ENCODE peak calls at places on chromosomes 2 and 18, in seven cellular contexts. B is IMR-90, W is H9, S is mesendoderm, I is H1, N is mesenchymal stem cell, Z is trophoblast cell. Y is an unnamed sample. For H3K4me1, the result is how much of the 10 kb centered on the place peaks cover.

GRCh38 chr18:37567061-37567993 is 1.7 kb upstream of the CELF4 start:
- DNase-seq in N (no peak), Z (no peak), W (no peak), B (no peak), S (no peak), I (no peak), Y (no peak)

GRCh38 chr2:58535182-58535581 is 294.1 kb upstream of the FANCL start:
- DNase-seq in B (no peak), I (no peak), S (peak), N (no peak), Z (no peak), W (peak), Y (peak)

GRCh38 chr2:232315049-232315922 is 63.3 kb upstream of the ALPP start:
- DNase-seq in Z (no peak), I (no peak), W (no peak), S (peak), B (peak), N (peak), Y (no peak)

GRCh38 chr18:27400001-27400400 is 214.9 kb upstream of the CHST9 start:
- DNase-seq in B (no peak), N (peak), I (peak), Z (no peak), S (peak), W (peak), Y (no peak)

GRCh38 chr2:231386446-231386845 is 9.1 kb upstream of the B3GNT7 start:
- DNase-seq in S (no peak), W (no peak), I (no peak), N (peak), Z (no peak), B (peak), Y (no peak)

GRCh38 chr2:120972286-120972685 is 236.6 kb downstream of the GLI2 start:
- DNase-seq in W (no peak), Z (no peak), S (no peak), B (no peak), I (no peak), N (no peak), Y (no peak)

GRCh38 chr2:196748123-196748522 is 51.4 kb downstream of the GTF3C3 start:
- DNase-seq in W (no peak), B (no peak), N (no peak), S (no peak), Z (no peak), I (no peak), Y (no peak)

GRCh38 chr2:241702155-241702404 is 241 bp downstream of the ING5 start:
- DNase-seq in S (no peak), N (peak), B (peak), Z (peak), I (no peak), W (no peak), Y (no peak)

GRCh38 chr2:139080244-139080643 is 300.1 kb upstream of the NXPH2 start:
- DNase-seq in I (no peak), B (no peak), N (no peak), W (no peak), Z (no peak), S (no peak), Y (no peak)

GRCh38 chr18:25853716-25854465 is 236.5 kb downstream of the SS18 start:
- DNase-seq in N (peak), Z (no peak), I (no peak), W (no peak), S (no peak), B (no peak), Y (no peak)

GRCh38 chr2:195367713-195368529 is 289.1 kb upstream of the SLC39A10 start:
- DNase-seq in N (no peak), B (no peak), Z (no peak), S (no peak), I (no peak), W (no peak), Y (no peak)
- H2AK5ac ChIP-seq in N (no peak), B (no peak), Z (no peak), S (no peak), I (no peak), W (no peak), Y (no peak)

DNA sequence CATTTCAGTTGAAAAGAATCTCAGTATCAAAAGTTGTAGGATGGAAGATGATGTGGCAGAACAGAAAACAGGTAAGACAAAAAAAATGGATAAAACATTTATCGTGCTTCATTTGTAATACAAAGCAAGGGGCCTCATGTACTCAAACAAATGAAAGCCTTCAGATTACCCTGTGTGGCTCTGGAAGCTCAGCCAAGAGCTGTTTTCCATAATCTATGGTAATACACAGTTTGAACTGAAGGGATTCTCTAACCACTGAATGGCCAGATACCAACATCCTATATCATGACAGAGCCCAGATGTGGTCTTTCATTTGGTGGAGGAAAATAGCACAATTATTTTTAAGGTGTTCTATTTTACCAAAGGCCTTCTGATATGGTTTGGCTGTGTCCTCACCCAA is 272.1 kb upstream of the RND3 start:
- DNase-seq in I (no peak), Z (no peak), S (no peak), B (no peak), N (no peak), W (no peak), Y (no peak)
- H3K4me1 ChIP-seq in I (under half), Z (under half), S (under half), B (under half), N (under half), W (under half), Y (under half)

DNA sequence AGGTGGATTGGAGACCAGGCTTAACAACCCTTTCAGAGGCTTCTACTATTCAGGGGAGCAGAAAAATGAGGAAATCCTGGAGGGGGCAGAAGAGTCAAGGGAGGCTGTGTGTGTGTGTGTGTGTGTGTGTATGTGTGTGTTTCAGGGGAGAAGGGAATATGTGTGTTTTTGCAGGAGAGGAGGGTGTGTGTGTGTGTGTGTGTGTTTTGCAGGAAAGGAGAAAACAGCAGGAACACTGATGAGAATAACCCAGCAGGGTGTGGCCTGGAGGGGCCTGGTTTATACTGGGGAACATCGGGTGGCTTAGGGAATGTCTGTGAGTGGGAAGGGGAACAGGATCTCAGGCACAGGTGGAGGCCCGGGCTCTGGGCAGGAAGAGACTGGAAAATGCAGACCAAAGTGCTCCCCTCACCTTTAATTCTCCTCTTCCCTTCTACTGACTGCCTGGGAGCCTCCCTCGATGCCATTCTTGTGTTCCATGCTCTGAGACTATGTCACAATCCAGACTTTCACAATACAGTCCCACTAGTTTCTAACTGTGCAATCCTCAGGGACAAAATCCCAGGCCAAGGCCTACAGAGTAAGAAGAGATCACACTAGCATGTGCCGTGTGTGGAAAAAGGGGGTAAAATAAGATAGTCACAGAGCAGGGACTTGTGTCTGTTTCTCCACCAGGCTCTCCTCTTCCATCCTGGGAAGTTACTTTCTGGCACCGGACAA is 10.0 kb downstream of the CYB5A start:
- DNase-seq in B (no peak), Z (peak), W (no peak), I (no peak), N (peak), S (peak), Y (no peak)
- H3K23ac ChIP-seq in B (no peak), Z (no peak), W (no peak), I (no peak), N (no peak), S (peak), Y (no peak)

GRCh38 chr2:219084791-219085190 is 24.1 kb upstream of the IHH start:
- DNase-seq in S (no peak), W (no peak), B (no peak), Z (no peak), N (no peak), I (no peak), Y (no peak)
- H2AK5ac ChIP-seq in S (no peak), W (no peak), B (no peak), Z (no peak), N (no peak), I (no peak), Y (no peak)

GRCh38 chr2:100757621-100758394 is 62.1 kb upstream of the NPAS2 start:
- DNase-seq in W (no peak), I (no peak), Z (no peak), S (peak), B (peak), N (peak), Y (no peak)
- H3K4me1 ChIP-seq in W (under half), I (under half), Z (under half), S (under half), B (under half), N (under half), Y (under half)

DNA sequence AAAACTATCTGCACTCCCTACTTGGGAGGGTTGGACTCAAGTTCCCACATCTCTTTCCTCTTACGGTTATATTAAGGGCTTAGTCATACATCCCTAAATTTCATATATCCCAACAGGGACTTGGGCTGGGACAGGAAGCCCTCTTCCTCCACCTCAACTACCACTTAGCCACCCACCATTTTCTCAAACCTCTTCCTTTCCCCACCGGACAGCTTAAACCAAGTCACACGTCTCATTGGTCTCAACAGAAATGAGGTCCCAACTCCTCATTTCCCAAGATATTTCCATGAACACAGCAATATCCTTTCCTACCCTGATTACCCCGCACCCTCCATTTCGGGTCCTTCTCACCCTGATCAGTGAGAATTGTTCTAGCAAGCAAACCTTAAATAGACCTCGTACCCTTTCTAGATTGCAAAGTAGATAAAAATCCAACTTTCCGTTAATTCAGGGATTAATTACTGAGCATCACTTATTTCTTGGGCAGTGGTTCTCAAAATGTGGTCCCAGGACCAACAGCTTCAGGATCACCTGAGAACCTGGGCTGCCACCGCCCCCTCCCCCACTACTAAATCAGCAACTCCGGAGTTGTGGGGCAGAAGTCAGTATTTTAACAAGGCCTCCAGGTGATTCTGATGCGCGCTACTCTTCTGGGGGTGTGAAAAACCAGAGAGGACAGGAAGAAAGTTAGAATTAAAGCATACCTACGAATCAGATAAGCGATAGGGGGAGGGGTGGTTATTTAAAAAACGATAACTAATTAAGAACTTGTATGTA is 548 bp downstream of the ZSCAN30 start:
- DNase-seq in I (no peak), S (no peak), B (peak), W (peak), Z (no peak), N (peak), Y (no peak)
- H3K23ac ChIP-seq in I (no peak), S (no peak), B (peak), W (no peak), Z (no peak), N (no peak), Y (no peak)